ENCODE peak calls at places on chromosomes 4 and X, in nine cellular contexts. X is epithelial cell of proximal tubule; Q is fibroblast of mammary gland; V is OCI-LY7; B is mesothelial cell of epicardium; F is CD4-positive, alpha-beta T cell; M is upper lobe of right lung; J is transverse colon; H is fibroblast of lung. W is an unnamed sample.

GRCh38 chr4:123870283-123870876 is 473.8 kb downstream of the SPRY1 start:
- DNase-seq in V (no peak), X (peak; percentile 90), H (no peak), F (no peak), M (no peak), J (no peak), Q (no peak), B (no peak), W (no peak)

GRCh38 chr4:23614284-23614892 is 275.5 kb downstream of the PPARGC1A start:
- DNase-seq in B (no peak), X (no peak), F (no peak), V (peak; percentile 51), J (no peak), H (peak; percentile 21), Q (peak; percentile 2), M (no peak), W (peak; percentile 45)

GRCh38 chr4:105088110-105088879 is 58.4 kb upstream of the TET2 start:
- DNase-seq in J (no peak), X (peak; percentile 70), V (no peak), B (no peak), Q (peak; percentile 95), H (peak; percentile 97), F (no peak), M (no peak), W (peak; percentile 58)

GRCh38 chr4:186104895-186105720 is 604 bp downstream of the FAM149A start:
- DNase-seq in M (peak; percentile 72), H (no peak), V (no peak), J (peak; percentile 36), B (peak; percentile 27), X (no peak), Q (no peak), F (no peak), W (no peak)

GRCh38 chr4:119300072-119300387 is 21.9 kb downstream of the FABP2 start:
- DNase-seq in H (peak; percentile 70), M (peak; percentile 67), F (peak; percentile 19), V (no peak), Q (peak; percentile 59), J (peak; percentile 50), X (no peak), B (peak; percentile 27), W (no peak)

GRCh38 chrX:72169008-72169728 is 12.4 kb upstream of the PIN4 start:
- DNase-seq in B (no peak), Q (peak; percentile 11), V (no peak), H (peak; percentile 8), X (no peak), F (peak; percentile 12), M (no peak), J (no peak), W (no peak)

GRCh38 chrX:13507893-13508292 is 61.5 kb upstream of the EGFL6 start:
- DNase-seq in X (no peak), B (no peak), H (no peak), M (no peak), J (no peak), F (no peak), V (no peak), Q (no peak), W (no peak)

GRCh38 chr4:15333692-15334633 is 93.9 kb upstream of the C1QTNF7 start:
- DNase-seq in V (no peak), M (no peak), F (no peak), J (no peak), Q (peak; percentile 89), X (peak; percentile 66), H (no peak), B (no peak), W (no peak)

GRCh38 chr4:147096667-147097604 is 151.3 kb upstream of the TTC29 start:
- DNase-seq in Q (peak; percentile 75), B (no peak), X (no peak), J (no peak), H (peak; percentile 90), F (no peak), M (no peak), V (peak; percentile 58), W (peak; percentile 84)

GRCh38 chr4:108433832-108434231 is 186.5 kb upstream of the RPL34 start:
- DNase-seq in H (peak; percentile 68), F (peak; percentile 4), M (no peak), B (no peak), Q (peak; percentile 47), X (no peak), V (no peak), J (no peak), W (peak; percentile 32)

GRCh38 chr4:1243451-1244080 is 5.4 kb downstream of the CTBP1 start:
- DNase-seq in B (no peak), V (peak; percentile 51), H (no peak), F (no peak), J (peak; percentile 11), M (no peak), Q (peak; percentile 53), X (no peak), W (no peak)

GRCh38 chrX:153649178-153649914 is 2.3 kb downstream of the DUSP9 start:
- DNase-seq in V (peak; percentile 51), H (no peak), Q (no peak), B (peak; percentile 19), J (no peak), X (no peak), F (no peak), M (peak; percentile 77), W (peak; percentile 43)

GRCh38 chrX:37757082-37757481 is 22.8 kb upstream of the CYBB start:
- DNase-seq in H (no peak), X (no peak), B (no peak), M (no peak), Q (no peak), V (no peak), J (no peak), F (no peak), W (no peak)

GRCh38 chrX:17608898-17609297 is 128.4 kb upstream of the SCML1 start:
- DNase-seq in H (peak; percentile 41), F (no peak), M (no peak), J (no peak), X (no peak), V (no peak), Q (peak; percentile 2), B (no peak), W (peak; percentile 79)

GRCh38 chr4:76987153-76987562 is 37.6 kb downstream of the SEPTIN11 start:
- DNase-seq in Q (peak; percentile 99), V (no peak), F (no peak), B (no peak), X (no peak), M (no peak), J (no peak), H (peak; percentile 99), W (no peak)

GRCh38 chr4:69322055-69322454 is 41.8 kb downstream of the UGT2B28 start:
- DNase-seq in Q (peak; percentile 7), X (no peak), M (no peak), V (no peak), B (no peak), J (no peak), H (peak; percentile 43), F (no peak), W (peak; percentile 17)

GRCh38 chr4:24770111-24770584 is 25.2 kb upstream of the SOD3 start:
- DNase-seq in B (no peak), J (no peak), Q (peak; percentile 97), F (no peak), H (peak; percentile 92), V (no peak), M (no peak), X (no peak), W (peak; percentile 90)

GRCh38 chrX:79266702-79267101 is 100.4 kb downstream of the ITM2A start:
- DNase-seq in F (no peak), B (no peak), Q (no peak), J (no peak), X (no peak), H (no peak), M (no peak), V (no peak), W (no peak)
- TF ChIP-seq CTCF in F (no peak), B (no peak), Q (no peak), J (no peak), X (no peak), H (no peak), M (no peak), V (no peak), W (no peak)

GRCh38 chrX:48450076-48450475 is 20.0 kb downstream of the SLC38A5 start:
- DNase-seq in Q (no peak), V (no peak), M (no peak), F (no peak), B (no peak), J (no peak), X (no peak), H (no peak), W (no peak)

GRCh38 chrX:48456628-48457027 is 13.4 kb downstream of the SLC38A5 start:
- DNase-seq in M (no peak), V (no peak), Q (no peak), F (no peak), H (no peak), J (no peak), X (no peak), B (no peak), W (no peak)

DNA sequence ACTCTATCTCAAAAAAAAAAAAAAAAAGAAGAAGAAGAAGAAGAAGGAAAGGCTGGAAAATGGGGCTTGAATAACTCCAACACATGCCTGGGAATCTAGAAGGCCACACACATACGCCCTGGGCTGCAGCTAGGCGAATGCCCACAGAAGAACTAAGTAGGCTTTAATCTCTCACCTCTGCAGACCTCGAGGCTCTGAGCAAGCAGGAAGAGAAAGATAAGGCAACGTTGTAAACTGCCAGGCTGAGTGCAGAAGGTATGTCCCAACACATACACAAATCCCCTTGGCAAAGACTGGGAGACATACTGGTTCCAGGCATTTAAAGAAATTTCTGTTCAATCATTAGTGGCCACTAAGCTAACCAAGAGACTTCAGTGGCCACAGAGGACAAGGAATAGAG is 18.4 kb downstream of the SLC38A5 start:
- DNase-seq in X (no peak), M (no peak), F (no peak), B (no peak), H (no peak), Q (no peak), V (no peak), J (no peak), W (no peak)
- TF ChIP-seq CTCF in X (no peak), M (no peak), F (no peak), B (no peak), H (no peak), Q (no peak), V (no peak), J (no peak), W (no peak)

GRCh38 chrX:8760021-8760420 is 28.1 kb upstream of the ANOS1 start:
- DNase-seq in M (no peak), V (no peak), H (no peak), X (no peak), F (no peak), J (no peak), Q (peak; percentile 41), B (no peak), W (no peak)

GRCh38 chrX:8755813-8756212 is 23.9 kb upstream of the ANOS1 start:
- DNase-seq in B (no peak), M (no peak), J (no peak), X (no peak), F (no peak), V (no peak), H (no peak), Q (no peak), W (no peak)

GRCh38 chrX:8749697-8750096 is 17.8 kb upstream of the ANOS1 start:
- DNase-seq in V (no peak), Q (no peak), X (no peak), F (no peak), H (no peak), M (no peak), J (no peak), B (no peak), W (no peak)

GRCh38 chrX:8755116-8755515 is 23.2 kb upstream of the ANOS1 start:
- DNase-seq in H (no peak), X (no peak), Q (no peak), B (no peak), F (no peak), J (no peak), V (peak; percentile 33), M (no peak), W (no peak)
- TF ChIP-seq CTCF in H (no peak), X (peak; percentile 38), Q (no peak), B (no peak), F (no peak), J (no peak), V (peak; percentile 64), M (no peak), W (no peak)

GRCh38 chr4:13907255-13907751 is 279.8 kb upstream of the BOD1L1 start:
- DNase-seq in H (peak; percentile 97), F (no peak), Q (peak; percentile 99), M (no peak), B (no peak), J (no peak), V (no peak), X (peak; percentile 99), W (peak; percentile 95)
- TF ChIP-seq CTCF in H (peak; percentile 16), F (no peak), Q (peak; percentile 71), M (no peak), B (no peak), J (no peak), V (no peak), X (peak; percentile 54), W (peak; percentile 35)